ENCODE peak calls at places on chromosome 14, in eight cellular contexts. H is neuronal stem cell, U is Caco-2, J is endothelial cell of umbilical vein, S is H7, Y is aorta, E is HL-60, W is right atrium auricular region. C is an unnamed sample.

GRCh38 chr14:23438130-23438893 is 2.9 kb upstream of the MYH7 start:
- DNase-seq in H (peak), U (no peak), J (no peak), S (peak), Y (no peak), E (no peak), W (peak), C (no peak)

GRCh38 chr14:85625925-85626585 is 96.1 kb downstream of the FLRT2 start:
- DNase-seq in H (no peak), U (no peak), J (no peak), S (no peak), Y (no peak), E (no peak), W (no peak), C (no peak)

GRCh38 chr14:95225251-95225887 is 68.0 kb upstream of the DICER1 start:
- DNase-seq in H (no peak), U (peak), J (no peak), S (no peak), Y (no peak), E (no peak), W (no peak), C (no peak)

GRCh38 chr14:96497087-96497486 is 5.1 kb upstream of the PAPOLA start:
- DNase-seq in H (no peak), U (no peak), J (no peak), S (no peak), Y (no peak), E (no peak), W (no peak), C (no peak)

GRCh38 chr14:24121210-24121609 is 6.5 kb upstream of the NRL start:
- DNase-seq in H (no peak), U (no peak), J (no peak), S (peak), Y (peak), E (no peak), W (no peak), C (no peak)

GRCh38 chr14:89160437-89160836 is 256.6 kb downstream of the FOXN3 start:
- DNase-seq in H (no peak), U (no peak), J (no peak), S (no peak), Y (no peak), E (no peak), W (no peak), C (no peak)

GRCh38 chr14:69284170-69284569 is 24.2 kb downstream of the GALNT16 start:
- DNase-seq in H (no peak), U (no peak), J (no peak), S (no peak), Y (no peak), E (no peak), W (peak), C (no peak)

GRCh38 chr14:99604766-99605298 is 825 bp upstream of the CCDC85C start:
- DNase-seq in H (no peak), U (peak), J (peak), S (peak), Y (no peak), E (no peak), W (no peak), C (no peak)

GRCh38 chr14:93997933-93998870 is 1.1 kb downstream of the CCDC197 start:
- DNase-seq in H (no peak), U (peak), J (no peak), S (no peak), Y (no peak), E (no peak), W (no peak), C (no peak)

GRCh38 chr14:56809262-56810215 is 740 bp downstream of the OTX2 start:
- DNase-seq in H (no peak), U (no peak), J (no peak), S (peak), Y (no peak), E (no peak), W (no peak), C (no peak)

GRCh38 chr14:32896979-32897723 is 41.5 kb upstream of the NPAS3 start:
- DNase-seq in H (no peak), U (no peak), J (peak), S (no peak), Y (no peak), E (no peak), W (no peak), C (no peak)

GRCh38 chr14:30214456-30215090 is 286.9 kb upstream of the PRKD1 start:
- DNase-seq in H (peak), U (peak), J (peak), S (peak), Y (no peak), E (peak), W (no peak), C (peak)

GRCh38 chr14:26398616-26399015 is 199.2 kb downstream of the NOVA1 start:
- DNase-seq in H (no peak), U (no peak), J (no peak), S (no peak), Y (no peak), E (no peak), W (no peak), C (no peak)

GRCh38 chr14:54920052-54920451 is 17.4 kb upstream of the GCH1 start:
- DNase-seq in H (no peak), U (no peak), J (no peak), S (no peak), Y (no peak), E (no peak), W (no peak), C (no peak)

GRCh38 chr14:49566714-49567113 is 19.5 kb downstream of the RPS29 start:
- DNase-seq in H (no peak), U (no peak), J (no peak), S (no peak), Y (no peak), E (no peak), W (no peak), C (no peak)
- H3K4me3 ChIP-seq in H (no peak), U (no peak), J (no peak), S (no peak), Y (no peak), E (no peak), W (no peak), C (no peak)

GRCh38 chr14:100807979-100808734 is 17.8 kb upstream of the MEG3 start:
- DNase-seq in H (no peak), U (no peak), J (no peak), S (no peak), Y (peak), E (no peak), W (no peak), C (no peak)
- H3K4me3 ChIP-seq in H (no peak), U (no peak), J (no peak), S (no peak), Y (no peak), E (no peak), W (no peak), C (no peak)

DNA sequence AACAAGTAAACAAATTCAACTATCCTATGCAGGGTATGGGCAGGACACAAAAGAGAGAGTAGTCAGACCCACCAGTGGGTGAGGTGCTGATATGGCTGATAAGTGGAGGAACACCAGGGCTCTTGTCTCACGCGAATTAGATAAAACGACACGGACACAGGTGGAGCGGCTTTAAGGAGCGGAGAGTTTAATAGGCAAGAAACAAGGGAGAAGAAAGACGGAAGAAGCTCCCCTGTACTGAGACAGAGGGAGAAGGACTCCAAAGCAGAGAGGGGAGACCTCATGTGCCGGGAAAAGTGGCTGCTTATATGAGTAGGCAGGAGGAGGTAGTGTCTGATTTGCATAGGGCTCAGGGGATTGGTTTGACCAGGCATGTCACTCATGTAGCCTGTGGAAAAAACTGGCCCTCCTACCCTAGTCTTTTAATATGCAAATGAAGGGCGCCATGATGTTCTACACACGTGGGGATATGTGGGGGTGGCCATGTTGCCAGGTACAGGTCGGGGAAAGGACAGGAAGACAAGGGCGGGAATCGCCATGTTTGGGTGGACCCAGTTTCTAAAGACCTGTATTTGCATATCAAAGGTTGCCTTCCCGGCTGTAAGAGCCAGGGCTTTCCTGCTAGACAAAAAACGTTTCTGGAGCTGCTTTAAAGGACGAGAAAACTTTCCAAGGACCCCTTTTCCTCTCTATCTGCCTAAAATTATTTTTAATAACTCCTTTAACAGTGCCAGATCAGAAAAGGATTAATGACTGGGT is 28.8 kb downstream of the RPGRIP1 start:
- DNase-seq in H (peak), U (peak), J (peak), S (peak), Y (no peak), E (peak), W (peak), C (peak)
- H3K4me3 ChIP-seq in H (peak), U (peak), J (peak), S (peak), Y (peak), E (no peak), W (peak), C (peak)

GRCh38 chr14:91417134-91417982 is at the start of gene CCDC88C:
- DNase-seq in H (peak), U (peak), J (peak), S (peak), Y (peak), E (peak), W (no peak), C (no peak)

GRCh38 chr14:91419451-91419850 is 1.8 kb upstream of the CCDC88C start:
- DNase-seq in H (no peak), U (no peak), J (no peak), S (no peak), Y (no peak), E (no peak), W (no peak), C (no peak)

GRCh38 chr14:91418387-91419043 is 895 bp upstream of the CCDC88C start:
- DNase-seq in H (peak), U (peak), J (peak), S (peak), Y (peak), E (peak), W (peak), C (no peak)

GRCh38 chr14:91417983-91418386 is 365 bp upstream of the CCDC88C start:
- DNase-seq in H (peak), U (peak), J (no peak), S (peak), Y (no peak), E (peak), W (no peak), C (no peak)

GRCh38 chr14:91419044-91419397 is 1.4 kb upstream of the CCDC88C start:
- DNase-seq in H (no peak), U (no peak), J (no peak), S (no peak), Y (no peak), E (no peak), W (no peak), C (no peak)
- H3K4me3 ChIP-seq in H (no peak), U (no peak), J (no peak), S (no peak), Y (no peak), E (no peak), W (peak), C (no peak)

GRCh38 chr14:28113311-28113710 is 653.3 kb upstream of the FOXG1 start:
- DNase-seq in H (no peak), U (no peak), J (no peak), S (no peak), Y (no peak), E (no peak), W (no peak), C (no peak)
- H3K4me3 ChIP-seq in H (no peak), U (no peak), J (no peak), S (no peak), Y (no peak), E (no peak), W (no peak), C (no peak)

DNA sequence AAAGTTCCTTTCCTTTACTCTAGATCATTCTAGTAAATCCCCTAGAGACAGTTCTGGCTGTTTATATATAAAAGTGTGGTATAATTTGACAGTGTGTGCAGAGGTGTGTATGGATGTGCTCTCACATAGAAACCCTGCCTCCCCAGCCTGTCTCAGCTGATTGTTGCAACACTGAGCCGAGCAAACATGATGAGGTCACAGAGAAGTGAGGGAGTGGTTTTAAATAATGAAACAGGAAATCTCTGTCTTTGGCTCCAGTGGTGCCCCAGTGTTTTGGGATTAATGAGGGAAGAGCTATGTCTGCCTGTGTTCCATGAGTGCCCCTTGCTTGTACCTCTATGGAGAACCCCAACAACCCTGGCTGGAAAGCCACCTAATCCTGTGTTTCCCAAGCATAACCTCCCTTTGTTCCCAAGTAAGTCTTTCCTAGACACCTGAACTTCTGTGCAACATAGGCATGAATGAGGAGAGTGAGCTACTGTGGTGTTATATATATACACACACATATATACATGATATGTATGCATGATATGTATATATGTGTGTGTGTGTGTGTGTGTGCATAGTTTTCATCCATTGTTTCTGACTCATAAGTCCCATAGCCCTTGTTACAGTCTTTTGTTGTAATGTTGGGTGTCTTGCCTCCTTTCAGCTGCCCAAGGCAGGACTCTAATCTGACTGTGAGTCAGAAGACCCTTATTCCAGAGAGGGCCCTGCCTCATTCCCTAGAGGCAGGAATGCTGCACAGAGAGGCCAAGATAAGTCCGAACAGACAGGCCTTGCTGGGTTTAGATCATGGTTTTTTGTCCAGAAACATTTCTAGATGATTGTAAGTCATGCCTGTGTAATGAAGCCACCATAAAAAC is 18.0 kb downstream of the TRAF3 start:
- DNase-seq in H (no peak), U (peak), J (peak), S (peak), Y (no peak), E (peak), W (peak), C (no peak)
- H3K4me3 ChIP-seq in H (no peak), U (no peak), J (no peak), S (no peak), Y (no peak), E (no peak), W (no peak), C (no peak)

GRCh38 chr14:20610002-20610765 is 19.0 kb upstream of the RNASE12 start:
- DNase-seq in H (no peak), U (peak), J (peak), S (peak), Y (peak), E (peak), W (peak), C (no peak)

GRCh38 chr14:20606902-20607242 is 15.7 kb upstream of the RNASE12 start:
- DNase-seq in H (no peak), U (no peak), J (no peak), S (no peak), Y (no peak), E (no peak), W (no peak), C (no peak)

GRCh38 chr14:20609215-20610001 is 18.2 kb upstream of the RNASE12 start:
- DNase-seq in H (peak), U (peak), J (peak), S (peak), Y (no peak), E (peak), W (peak), C (no peak)

GRCh38 chr14:20607617-20608016 is 16.4 kb upstream of the RNASE12 start:
- DNase-seq in H (no peak), U (no peak), J (no peak), S (no peak), Y (no peak), E (no peak), W (no peak), C (no peak)

DNA sequence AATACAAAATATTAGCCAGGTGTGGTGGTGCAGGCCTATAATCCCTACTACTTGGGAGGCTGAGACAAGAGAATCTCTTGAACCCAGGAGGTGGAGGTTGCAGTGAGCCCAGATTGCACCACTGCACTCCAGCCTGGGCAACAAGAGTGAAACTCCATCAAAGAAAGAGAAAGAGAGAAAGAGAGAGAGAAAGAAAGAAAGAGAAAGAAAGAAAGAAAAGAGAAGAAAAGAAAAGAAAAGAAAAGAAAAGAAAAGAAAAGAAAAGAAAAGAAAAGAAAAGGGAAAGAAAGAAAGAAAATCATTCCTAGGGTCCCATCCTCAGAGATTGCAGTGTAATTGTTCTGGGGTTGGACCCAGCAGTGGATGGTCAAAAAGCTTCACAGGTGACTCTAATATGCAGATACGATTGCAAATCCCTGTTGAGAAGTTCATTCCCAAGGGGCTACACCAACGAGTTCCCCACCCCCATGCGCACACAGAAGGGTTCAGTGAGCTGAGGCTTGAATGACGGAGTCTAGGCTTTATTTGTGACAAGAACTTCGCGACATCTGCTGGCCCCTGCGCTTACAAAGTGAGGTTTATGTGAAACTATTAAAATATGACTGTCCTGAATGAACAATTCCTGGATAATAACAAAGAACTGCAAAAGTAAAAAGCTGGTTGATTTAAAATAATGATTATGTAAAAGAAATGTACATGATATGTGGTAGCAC is 17.4 kb upstream of the RNASE12 start:
- DNase-seq in H (no peak), U (no peak), J (no peak), S (no peak), Y (no peak), E (no peak), W (no peak), C (no peak)
- H3K4me3 ChIP-seq in H (no peak), U (no peak), J (no peak), S (no peak), Y (no peak), E (no peak), W (no peak), C (no peak)